ENCODE peak calls at places on chromosome 7, in four cellular contexts. O is small intestine, M is colonic mucosa, T is thyroid gland. J is an unnamed sample.

GRCh38 chr7:12436896-12437535 is 33.4 kb upstream of the VWDE start:
- DNase-seq in M (no peak), T (peak; percentile 11), O (no peak), J (no peak)

GRCh38 chr7:120989571-120990220 is 1.2 kb downstream of the CPED1 start:
- DNase-seq in O (no peak), M (no peak), T (peak; percentile 7), J (no peak)

GRCh38 chr7:127348247-127348631 is 44.3 kb downstream of the ZNF800 start:
- DNase-seq in O (no peak), T (no peak), M (no peak), J (no peak)

GRCh38 chr7:23334482-23335056 is 35.4 kb downstream of the MALSU1 start:
- DNase-seq in O (peak; percentile 48), T (peak; percentile 71), M (peak; percentile 45), J (no peak)

GRCh38 chr7:89064831-89065230 is 269.3 kb upstream of the TEX47 start:
- DNase-seq in T (no peak), M (no peak), O (no peak), J (no peak)

GRCh38 chr7:16915405-16915804 is 33.6 kb upstream of the AGR3 start:
- DNase-seq in M (no peak), T (no peak), O (no peak), J (no peak)

GRCh38 chr7:96596120-96596826 is 113.4 kb downstream of the SEM1 start:
- DNase-seq in O (peak; percentile 26), T (peak; percentile 27), M (no peak), J (no peak)

GRCh38 chr7:70736715-70737460 is 395.1 kb upstream of the GALNT17 start:
- DNase-seq in O (peak; percentile 31), M (peak; percentile 46), T (no peak), J (no peak)

GRCh38 chr7:75628055-75628454 is 110.7 kb downstream of the HIP1 start:
- DNase-seq in O (no peak), M (no peak), T (no peak), J (no peak)

GRCh38 chr7:115471891-115472290 is 550.0 kb downstream of the MDFIC start:
- DNase-seq in M (no peak), O (no peak), T (no peak), J (no peak)

GRCh38 chr7:81769891-81770818 is at the start of gene HGF:
- DNase-seq in O (no peak), T (peak; percentile 44), M (peak; percentile 32), J (no peak)

GRCh38 chr7:50333266-50333665 is 28.8 kb downstream of the IKZF1 start:
- DNase-seq in T (no peak), O (peak; percentile 49), M (no peak), J (peak; percentile 33)

GRCh38 chr7:152313879-152314604 is 121.8 kb downstream of the KMT2C start:
- DNase-seq in M (no peak), T (peak; percentile 30), O (peak; percentile 81), J (no peak)

GRCh38 chr7:139328375-139328774 is 12.8 kb upstream of the FMC1 start:
- DNase-seq in M (no peak), T (no peak), O (no peak), J (no peak)

GRCh38 chr7:140656548-140657515 is 15.9 kb upstream of the ADCK2 start:
- DNase-seq in T (peak; percentile 70), O (peak; percentile 88), M (peak; percentile 89), J (no peak)

GRCh38 chr7:4080013-4080412 is 602.1 kb upstream of the FOXK1 start:
- DNase-seq in T (no peak), O (no peak), M (no peak), J (no peak)

GRCh38 chr7:28151965-28152364 is 28.6 kb downstream of the JAZF1 start:
- DNase-seq in T (no peak), O (peak; percentile 15), M (no peak), J (no peak)

GRCh38 chr7:151251926-151252835 is 3.7 kb upstream of the SMARCD3 start:
- DNase-seq in T (peak; percentile 72), O (no peak), M (peak; percentile 43), J (no peak)

GRCh38 chr7:77940647-77941046 is 142.1 kb downstream of the PHTF2 start:
- DNase-seq in M (no peak), O (peak; percentile 51), T (peak; percentile 32), J (no peak)

GRCh38 chr7:47724335-47724982 is 142.5 kb upstream of the TNS3 start:
- DNase-seq in T (no peak), O (no peak), M (no peak), J (no peak)

GRCh38 chr7:120990468-120991118 is 2.1 kb downstream of the CPED1 start:
- DNase-seq in M (no peak), T (no peak), O (no peak), J (no peak)

GRCh38 chr7:34837316-34837715 is 179.3 kb downstream of the NPSR1 start:
- DNase-seq in M (no peak), T (no peak), O (no peak), J (no peak)

GRCh38 chr7:100072462-100072861 is 9.1 kb downstream of the ZNF3 start:
- DNase-seq in O (no peak), M (no peak), T (no peak), J (no peak)
- H3K9me3 ChIP-seq in O (peaks cover 2% of the 10 kb centered on the region), M (peaks cover 8% of the 10 kb centered on the region), T (no peaks in the 10 kb centered on the region), J (peaks cover 9% of the 10 kb centered on the region)

DNA sequence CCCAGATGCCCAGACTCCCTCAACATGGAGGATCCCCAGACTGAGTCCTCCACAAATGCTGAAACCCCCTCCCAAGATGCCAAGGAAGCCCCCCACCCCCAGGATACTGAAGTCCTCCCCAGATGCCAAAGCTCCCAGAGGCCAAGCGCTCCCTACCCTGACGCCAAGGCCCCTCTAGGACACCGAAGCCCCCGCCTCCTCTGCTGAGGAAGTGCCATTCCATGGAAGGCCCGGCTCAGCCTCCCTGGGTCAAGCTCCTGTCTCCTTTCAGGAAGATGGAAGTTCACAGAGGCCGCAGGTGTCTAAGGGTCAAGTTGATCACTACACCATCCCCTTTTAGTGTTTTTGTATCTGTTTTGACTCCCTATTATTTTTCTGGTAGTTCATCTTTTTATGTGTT is 606.8 kb downstream of the DNAJB6 start:
- DNase-seq in M (no peak), O (no peak), T (no peak), J (no peak)
- H3K9me3 ChIP-seq in M (no peaks in the 10 kb centered on the region), O (no peaks in the 10 kb centered on the region), T (no peaks in the 10 kb centered on the region), J (no peaks in the 10 kb centered on the region)

DNA sequence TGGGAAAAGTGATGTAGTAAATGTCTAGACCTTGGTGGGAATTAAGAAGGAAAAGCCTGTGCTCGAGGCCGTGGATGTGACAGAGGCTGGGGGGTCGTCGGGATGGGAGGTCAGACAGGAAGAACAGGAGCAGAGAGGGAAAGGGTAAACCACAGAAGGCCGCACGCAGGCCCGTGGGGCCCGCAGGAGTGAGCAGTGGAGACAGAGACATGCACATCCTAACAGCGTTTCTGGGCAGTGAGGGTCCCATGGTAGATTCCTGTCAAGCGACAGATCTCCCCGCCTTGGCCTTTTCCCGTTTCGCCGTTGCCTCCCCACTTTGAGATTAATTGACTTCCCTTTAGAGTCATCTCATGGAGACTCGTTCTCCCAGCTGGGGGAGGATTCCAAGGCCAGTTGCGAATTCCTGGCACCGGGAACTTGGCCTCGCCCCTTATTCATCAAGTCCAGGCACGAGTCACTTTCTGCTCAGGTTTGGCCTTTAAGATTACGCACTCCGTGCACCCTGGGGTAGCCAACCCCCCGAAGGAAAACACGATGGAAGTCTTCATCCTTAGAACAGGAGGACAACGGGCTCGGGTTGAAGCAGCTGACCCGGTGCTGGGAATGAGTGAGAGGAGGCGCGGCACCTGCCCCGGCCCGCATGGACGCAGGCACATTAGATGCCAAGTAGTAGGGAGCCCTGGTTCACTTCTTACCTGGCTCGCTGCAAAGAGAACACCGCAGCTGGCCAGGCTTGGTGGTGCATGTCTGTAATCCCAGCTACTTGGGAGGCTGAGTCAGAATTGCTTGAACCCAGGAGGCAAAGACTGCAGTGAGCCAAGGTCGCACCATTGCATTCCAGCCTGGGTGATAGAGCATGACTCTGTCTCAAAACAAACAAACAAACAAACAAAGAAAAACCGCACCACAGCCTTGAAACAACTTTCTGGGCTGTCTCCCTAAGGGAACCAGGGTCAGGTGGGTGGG is 315.2 kb upstream of the SHH start:
- DNase-seq in T (no peak), O (no peak), M (no peak), J (no peak)
- H3K9me3 ChIP-seq in T (no peaks in the 10 kb centered on the region), O (no peaks in the 10 kb centered on the region), M (no peaks in the 10 kb centered on the region), J (no peaks in the 10 kb centered on the region)

DNA sequence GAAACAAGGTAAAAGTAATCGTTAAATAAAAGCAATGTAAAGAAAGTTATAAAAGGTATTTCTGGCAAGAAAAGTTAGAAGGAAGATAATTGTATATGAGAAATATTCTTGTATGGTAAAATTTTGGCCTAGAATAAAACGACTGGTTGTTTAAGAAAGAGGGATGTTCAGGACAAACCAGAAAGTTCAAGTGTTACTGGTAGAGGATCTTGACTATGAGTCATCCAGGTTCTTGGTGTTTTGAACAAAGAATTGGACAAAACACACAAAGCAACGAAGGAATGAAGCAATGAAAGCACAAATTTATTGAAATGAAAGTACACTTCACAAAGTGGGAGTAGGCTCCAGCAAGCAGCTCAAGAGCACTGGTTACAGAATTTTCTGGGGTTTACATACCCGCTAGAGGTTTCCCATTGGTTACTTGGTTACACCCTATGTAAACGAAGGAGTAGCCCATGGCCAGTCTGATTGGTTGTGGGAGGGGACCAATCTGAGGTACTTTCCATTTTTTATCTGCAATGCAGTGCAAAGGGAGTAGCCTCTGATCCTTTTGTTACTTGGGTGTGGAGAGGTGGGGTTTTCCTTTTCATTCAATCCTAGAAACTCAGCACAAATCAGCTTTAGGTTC is 22.4 kb upstream of the GARS1 start:
- DNase-seq in M (no peak), T (no peak), O (no peak), J (no peak)
- H3K9me3 ChIP-seq in M (no peaks in the 10 kb centered on the region), T (no peaks in the 10 kb centered on the region), O (no peaks in the 10 kb centered on the region), J (no peaks in the 10 kb centered on the region)